ENCODE peak calls at places on chromosomes 5 and 9, in nine cellular contexts. G is ovary, T is PC-9, D is GM23248, A is OCI-LY7, X is GM23338, M is cardiac muscle cell, H is breast epithelium, Y is RWPE1. S is an unnamed sample.

GRCh38 chr5:60178101-60178500 is 284.6 kb upstream of the PDE4D start:
- DNase-seq in G (no peak), T (no peak), D (no peak), A (no peak), X (no peak), M (peak), H (no peak), Y (no peak), S (no peak)

GRCh38 chr9:18857334-18857733 is 175.7 kb downstream of the SAXO1 start:
- DNase-seq in G (no peak), T (no peak), D (no peak), A (no peak), X (no peak), M (no peak), H (no peak), Y (no peak), S (no peak)

GRCh38 chr5:180860273-180860886 is 696 bp downstream of the ZFP62 start:
- DNase-seq in G (no peak), T (no peak), D (peak), A (peak), X (peak), M (no peak), H (no peak), Y (peak), S (peak)

GRCh38 chr5:73120222-73121108 is at the start of gene TMEM171:
- DNase-seq in G (no peak), T (peak), D (peak), A (no peak), X (peak), M (peak), H (no peak), Y (peak), S (no peak)

GRCh38 chr9:125997510-125997823 is 250.3 kb downstream of the PBX3 start:
- DNase-seq in G (no peak), T (no peak), D (no peak), A (no peak), X (no peak), M (no peak), H (no peak), Y (no peak), S (no peak)

GRCh38 chr5:78360674-78361225 is 333 bp downstream of the SCAMP1 start:
- DNase-seq in G (peak), T (peak), D (no peak), A (peak), X (no peak), M (no peak), H (peak), Y (peak), S (no peak)

GRCh38 chr5:40734986-40735385 is 20.8 kb downstream of the TTC33 start:
- DNase-seq in G (no peak), T (no peak), D (peak), A (no peak), X (no peak), M (peak), H (no peak), Y (no peak), S (no peak)

GRCh38 chr5:139078345-139078744 is 119.8 kb downstream of the SIL1 start:
- DNase-seq in G (no peak), T (no peak), D (no peak), A (no peak), X (peak), M (no peak), H (no peak), Y (no peak), S (no peak)

GRCh38 chr9:5621327-5621726 is 7.6 kb upstream of the RIC1 start:
- DNase-seq in G (no peak), T (no peak), D (peak), A (no peak), X (no peak), M (peak), H (no peak), Y (no peak), S (peak)

GRCh38 chr9:37029304-37029775 is 4.7 kb downstream of the PAX5 start:
- DNase-seq in G (no peak), T (no peak), D (no peak), A (peak), X (peak), M (no peak), H (no peak), Y (no peak), S (no peak)

GRCh38 chr5:33936004-33936380 is 194 bp upstream of the RXFP3 start:
- DNase-seq in G (peak), T (peak), D (peak), A (no peak), X (peak), M (peak), H (no peak), Y (peak), S (no peak)

GRCh38 chr9:124839612-124840299 is 13.5 kb upstream of the WDR38 start:
- DNase-seq in G (peak), T (no peak), D (peak), A (peak), X (peak), M (peak), H (no peak), Y (no peak), S (no peak)

GRCh38 chr9:127225747-127226646 is 38.6 kb upstream of the GARNL3 start:
- DNase-seq in G (peak), T (no peak), D (peak), A (no peak), X (peak), M (no peak), H (no peak), Y (no peak), S (no peak)

GRCh38 chr5:78621269-78621871 is 27.2 kb downstream of the LHFPL2 start:
- DNase-seq in G (no peak), T (no peak), D (peak), A (no peak), X (no peak), M (no peak), H (no peak), Y (no peak), S (no peak)

GRCh38 chr9:92718086-92719001 is 46.3 kb downstream of the BICD2 start:
- DNase-seq in G (no peak), T (no peak), D (no peak), A (peak), X (no peak), M (no peak), H (peak), Y (no peak), S (no peak)

GRCh38 chr9:100324594-100325200 is 28.0 kb downstream of the TEX10 start:
- DNase-seq in G (no peak), T (no peak), D (peak), A (peak), X (peak), M (peak), H (no peak), Y (peak), S (no peak)

GRCh38 chr9:81035171-81035570 is 654.2 kb downstream of the TLE1 start:
- DNase-seq in G (no peak), T (no peak), D (peak), A (no peak), X (no peak), M (peak), H (no peak), Y (no peak), S (no peak)

GRCh38 chr5:2403296-2403695 is 348.2 kb downstream of the IRX2 start:
- DNase-seq in G (no peak), T (no peak), D (no peak), A (no peak), X (no peak), M (no peak), H (no peak), Y (no peak), S (no peak)

GRCh38 chr9:91416086-91416712 is 7.4 kb downstream of the NFIL3 start:
- DNase-seq in G (no peak), T (no peak), D (peak), A (no peak), X (no peak), M (no peak), H (no peak), Y (peak), S (no peak)

GRCh38 chr9:111691686-111692329 is 30.4 kb downstream of the GNG10 start:
- DNase-seq in G (no peak), T (no peak), D (peak), A (peak), X (peak), M (peak), H (no peak), Y (peak), S (no peak)

GRCh38 chr5:132094393-132095076 is 20.9 kb downstream of the CSF2 start:
- DNase-seq in G (no peak), T (peak), D (peak), A (no peak), X (no peak), M (peak), H (no peak), Y (peak), S (peak)

GRCh38 chr9:90846770-90847419 is 45.3 kb downstream of the SYK start:
- DNase-seq in G (no peak), T (no peak), D (no peak), A (no peak), X (no peak), M (no peak), H (no peak), Y (no peak), S (no peak)

GRCh38 chr9:20373263-20373662 is 249.0 kb downstream of the MLLT3 start:
- DNase-seq in G (no peak), T (no peak), D (no peak), A (peak), X (no peak), M (no peak), H (no peak), Y (no peak), S (no peak)

GRCh38 chr9:111074395-111074794 is 36.1 kb upstream of the LPAR1 start:
- DNase-seq in G (no peak), T (no peak), D (no peak), A (no peak), X (peak), M (peak), H (no peak), Y (no peak), S (no peak)

GRCh38 chr5:17132444-17133083 is 84.9 kb upstream of the BASP1 start:
- DNase-seq in G (no peak), T (no peak), D (peak), A (peak), X (peak), M (peak), H (no peak), Y (peak), S (no peak)

GRCh38 chr9:120807607-120808379 is 14.6 kb upstream of the FBXW2 start:
- DNase-seq in G (no peak), T (no peak), D (no peak), A (no peak), X (no peak), M (no peak), H (no peak), Y (no peak), S (no peak)

GRCh38 chr5:122154491-122154890 is 25.1 kb downstream of the ZNF474 start:
- DNase-seq in G (no peak), T (no peak), D (peak), A (no peak), X (no peak), M (no peak), H (no peak), Y (no peak), S (no peak)

GRCh38 chr9:10036095-10036494 is 576.7 kb downstream of the PTPRD start:
- DNase-seq in G (no peak), T (no peak), D (no peak), A (no peak), X (no peak), M (no peak), H (no peak), Y (no peak), S (no peak)

GRCh38 chr5:6676702-6677101 is 36.5 kb upstream of the TENT4A start:
- DNase-seq in G (no peak), T (no peak), D (peak), A (no peak), X (no peak), M (no peak), H (no peak), Y (peak), S (peak)

GRCh38 chr9:28934111-28934510 is 1360.8 kb upstream of the C9orf72 start:
- DNase-seq in G (no peak), T (no peak), D (no peak), A (no peak), X (no peak), M (no peak), H (no peak), Y (no peak), S (no peak)

GRCh38 chr9:93170571-93170970 is 13.4 kb upstream of the WNK2 start:
- DNase-seq in G (no peak), T (no peak), D (no peak), A (no peak), X (no peak), M (no peak), H (no peak), Y (no peak), S (no peak)

GRCh38 chr9:93894691-93895079 is 60.5 kb downstream of the BARX1 start:
- DNase-seq in G (no peak), T (no peak), D (no peak), A (no peak), X (no peak), M (no peak), H (no peak), Y (no peak), S (no peak)

GRCh38 chr5:164013077-164013670 is 507.8 kb downstream of the MAT2B start:
- DNase-seq in G (peak), T (peak), D (peak), A (peak), X (peak), M (peak), H (no peak), Y (peak), S (peak)

GRCh38 chr9:86507119-86507731 is 153.0 kb upstream of the TUT7 start:
- DNase-seq in G (no peak), T (no peak), D (no peak), A (no peak), X (no peak), M (no peak), H (peak), Y (no peak), S (no peak)
- H3K27ac ChIP-seq in G (no peak), T (no peak), D (no peak), A (no peak), X (no peak), M (peak), H (no peak), Y (no peak), S (no peak)

DNA sequence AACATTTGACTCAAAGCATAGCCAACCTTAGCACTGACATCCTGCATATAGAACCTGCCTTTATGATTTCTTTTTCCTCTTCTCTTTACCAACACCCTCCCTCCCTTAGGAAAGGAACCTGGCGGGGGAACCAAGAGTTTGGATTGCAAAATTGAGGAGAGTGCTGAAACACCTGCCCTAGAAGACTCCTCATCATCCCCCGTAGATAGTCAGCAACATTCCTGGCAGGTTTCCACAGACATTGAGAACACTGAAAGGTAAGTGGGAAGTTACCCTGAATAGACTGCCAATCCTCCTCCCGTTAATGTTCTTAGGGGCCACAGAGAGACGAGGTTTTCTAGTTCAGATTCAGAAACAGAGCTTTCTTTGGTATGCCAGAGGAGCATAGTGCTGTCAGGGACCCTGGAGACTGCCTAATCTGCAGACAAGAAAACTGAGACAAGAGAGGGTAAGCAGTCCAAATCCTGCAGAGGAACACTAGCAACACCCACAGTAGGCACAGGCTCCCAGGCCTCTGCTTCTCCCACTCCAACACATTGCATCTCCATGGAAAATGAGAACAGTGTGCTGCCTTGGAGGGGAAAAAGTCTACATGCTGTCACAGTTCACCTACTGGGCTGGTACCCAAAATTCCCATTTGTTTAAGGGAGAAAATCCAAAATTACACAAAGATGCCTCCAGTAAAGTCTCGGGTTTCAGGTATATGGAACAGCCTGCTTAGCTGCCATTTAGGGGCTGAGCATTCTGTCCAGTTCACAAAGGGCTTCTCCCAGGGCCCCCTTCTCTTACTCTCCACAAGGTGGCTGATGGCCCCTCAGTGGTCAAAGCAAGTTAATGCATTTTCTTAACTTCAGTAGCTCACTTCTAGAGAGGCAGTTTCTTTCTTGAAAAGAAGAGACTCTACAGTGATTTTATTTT is 89.0 kb downstream of the RGS7BP start:
- DNase-seq in G (no peak), T (no peak), D (no peak), A (peak), X (peak), M (peak), H (no peak), Y (peak), S (no peak)
- H3K27ac ChIP-seq in G (no peak), T (no peak), D (no peak), A (no peak), X (no peak), M (no peak), H (no peak), Y (no peak), S (no peak)

GRCh38 chr9:68950188-68950587 is 63.7 kb downstream of the PRKACG start:
- DNase-seq in G (no peak), T (no peak), D (no peak), A (no peak), X (no peak), M (no peak), H (no peak), Y (no peak), S (no peak)

GRCh38 chr9:68947842-68948569 is 65.9 kb downstream of the PRKACG start:
- DNase-seq in G (no peak), T (no peak), D (no peak), A (no peak), X (no peak), M (no peak), H (no peak), Y (no peak), S (no peak)

GRCh38 chr9:68947015-68947414 is 66.9 kb downstream of the PRKACG start:
- DNase-seq in G (no peak), T (no peak), D (no peak), A (no peak), X (peak), M (no peak), H (no peak), Y (no peak), S (no peak)

GRCh38 chr9:68950689-68951088 is 63.2 kb downstream of the PRKACG start:
- DNase-seq in G (no peak), T (no peak), D (no peak), A (no peak), X (peak), M (no peak), H (no peak), Y (no peak), S (no peak)

GRCh38 chr9:68949271-68950000 is 64.5 kb downstream of the PRKACG start:
- DNase-seq in G (peak), T (no peak), D (no peak), A (peak), X (no peak), M (peak), H (peak), Y (no peak), S (no peak)
- H3K27ac ChIP-seq in G (no peak), T (no peak), D (no peak), A (peak), X (no peak), M (no peak), H (peak), Y (no peak), S (no peak)

DNA sequence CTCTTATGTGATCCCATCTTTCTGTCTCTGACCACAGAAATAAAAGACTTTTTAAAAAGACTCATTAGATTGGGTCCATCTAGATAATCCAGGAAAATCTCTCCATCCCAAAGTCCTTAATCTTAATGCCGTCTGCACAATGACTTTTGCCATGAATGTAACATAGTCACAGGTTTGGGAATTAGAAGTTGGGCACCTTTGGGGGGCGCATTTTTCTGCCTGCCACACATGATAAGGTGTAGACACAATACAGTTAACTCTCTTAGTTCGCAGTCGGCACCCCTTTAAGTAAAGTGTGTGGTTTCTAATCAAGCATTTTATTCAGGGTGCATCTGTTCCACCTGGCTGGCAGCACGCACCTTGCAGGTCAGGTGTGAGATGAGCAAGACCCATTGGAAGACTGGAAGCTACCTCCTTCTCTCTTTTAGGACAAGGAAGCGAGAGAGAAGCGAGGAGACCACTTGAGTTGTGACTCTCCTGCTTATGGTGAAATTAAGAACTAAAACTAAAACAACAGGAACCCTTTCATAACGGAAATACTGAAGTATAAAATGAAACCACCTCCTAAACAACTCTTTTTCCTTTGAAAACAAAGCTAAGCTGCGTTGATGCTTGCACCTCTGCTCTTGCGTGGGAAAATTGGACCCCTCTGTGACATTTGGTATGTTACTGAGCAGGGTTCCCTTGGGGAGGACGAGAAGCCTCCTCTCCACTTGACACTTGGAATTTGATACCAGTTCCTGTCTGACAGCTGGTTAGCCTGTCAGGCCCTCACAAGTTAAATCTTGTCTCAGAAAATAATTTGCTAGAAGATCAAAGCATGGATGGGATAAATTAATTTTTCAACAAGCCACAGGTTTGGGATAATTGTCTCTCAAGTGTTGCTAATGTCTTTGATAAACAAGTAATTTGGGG is 304.6 kb upstream of the DMRT1 start:
- DNase-seq in G (no peak), T (no peak), D (no peak), A (peak), X (no peak), M (no peak), H (no peak), Y (no peak), S (no peak)
- H3K27ac ChIP-seq in G (no peak), T (no peak), D (no peak), A (peak), X (no peak), M (peak), H (no peak), Y (no peak), S (no peak)

GRCh38 chr9:114348906-114349482 is 19.3 kb downstream of the ORM2 start:
- DNase-seq in G (peak), T (peak), D (peak), A (peak), X (peak), M (peak), H (no peak), Y (peak), S (peak)
- H3K27ac ChIP-seq in G (no peak), T (peak), D (peak), A (peak), X (peak), M (peak), H (no peak), Y (peak), S (peak)

GRCh38 chr5:14467886-14468285 is 113.7 kb upstream of the OTULINL start:
- DNase-seq in G (no peak), T (no peak), D (no peak), A (no peak), X (no peak), M (no peak), H (no peak), Y (no peak), S (no peak)
- H3K27ac ChIP-seq in G (no peak), T (no peak), D (peak), A (no peak), X (no peak), M (no peak), H (no peak), Y (no peak), S (no peak)

GRCh38 chr5:141508440-141508807 is 19.5 kb downstream of the PCDHGC5 start:
- DNase-seq in G (no peak), T (no peak), D (peak), A (peak), X (no peak), M (no peak), H (no peak), Y (no peak), S (no peak)
- H3K27ac ChIP-seq in G (peak), T (peak), D (peak), A (peak), X (peak), M (peak), H (peak), Y (peak), S (peak)

DNA sequence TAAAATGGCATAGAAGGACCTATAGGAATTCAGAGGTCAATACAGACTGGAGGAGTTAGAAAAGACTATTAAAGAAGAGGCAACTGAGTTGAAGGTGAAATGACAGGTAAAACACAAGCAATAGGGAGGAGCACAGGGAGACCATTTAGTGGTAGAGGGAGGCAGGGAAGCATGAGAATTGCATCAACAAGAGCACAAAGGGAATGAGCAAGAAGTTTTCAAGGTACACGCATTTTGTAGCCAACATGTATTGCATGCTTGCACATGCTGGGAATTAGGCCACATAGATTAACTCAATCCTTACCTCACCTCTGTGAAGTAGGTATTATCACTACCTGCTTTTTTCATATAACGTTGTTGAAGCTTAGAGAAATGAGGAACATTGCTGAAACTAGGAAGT is 42.3 kb downstream of the PLPP1 start:
- DNase-seq in G (no peak), T (no peak), D (no peak), A (no peak), X (peak), M (no peak), H (no peak), Y (no peak), S (peak)
- H3K27ac ChIP-seq in G (no peak), T (no peak), D (no peak), A (no peak), X (peak), M (no peak), H (peak), Y (no peak), S (no peak)

GRCh38 chr9:72529531-72529930 is 8.1 kb downstream of the TMC1 start:
- DNase-seq in G (no peak), T (no peak), D (no peak), A (no peak), X (no peak), M (no peak), H (no peak), Y (no peak), S (no peak)
- H3K27ac ChIP-seq in G (no peak), T (peak), D (no peak), A (no peak), X (no peak), M (no peak), H (no peak), Y (no peak), S (no peak)

S was measured in epithelial cell of prostate.